ENCODE peak calls at places on chromosomes 7 and 10, in seven cellular contexts. One of them, this sample, is unnamed. For H4K20me1, the result is how much of the 10 kb centered on the place peaks cover.

GRCh38 chr10:126519992-126520391 is 131.7 kb upstream of the ADAM12 start:
- DNase-seq in SK-N-SH: no peak
- DNase-seq in fibroblast of lung: no peak
- DNase-seq in mammary epithelial cell: no peak
- DNase-seq in H9: peak
- DNase-seq in Karpas-422: no peak
- DNase-seq in astrocyte: no peak
- DNase-seq in this sample: no peak

GRCh38 chr10:89163265-89163995 is 43.7 kb downstream of the CH25H start:
- DNase-seq in SK-N-SH: no peak
- DNase-seq in fibroblast of lung: no peak
- DNase-seq in mammary epithelial cell: peak
- DNase-seq in H9: no peak
- DNase-seq in Karpas-422: no peak
- DNase-seq in astrocyte: no peak
- DNase-seq in this sample: no peak

GRCh38 chr7:22654836-22655235 is 72.2 kb upstream of the IL6 start:
- DNase-seq in SK-N-SH: no peak
- DNase-seq in fibroblast of lung: no peak
- DNase-seq in mammary epithelial cell: no peak
- DNase-seq in H9: no peak
- DNase-seq in Karpas-422: no peak
- DNase-seq in astrocyte: no peak
- DNase-seq in this sample: no peak

GRCh38 chr10:71831646-71832552 is 19.2 kb downstream of the PSAP start:
- DNase-seq in SK-N-SH: no peak
- DNase-seq in fibroblast of lung: peak
- DNase-seq in mammary epithelial cell: peak
- DNase-seq in H9: no peak
- DNase-seq in Karpas-422: no peak
- DNase-seq in astrocyte: peak
- DNase-seq in this sample: no peak

GRCh38 chr10:28253174-28253783 is 49.6 kb downstream of the MPP7 start:
- DNase-seq in SK-N-SH: no peak
- DNase-seq in fibroblast of lung: peak
- DNase-seq in mammary epithelial cell: no peak
- DNase-seq in H9: no peak
- DNase-seq in Karpas-422: no peak
- DNase-seq in astrocyte: no peak
- DNase-seq in this sample: no peak

GRCh38 chr10:133151528-133151927 is 8.5 kb upstream of the KNDC1 start:
- DNase-seq in SK-N-SH: no peak
- DNase-seq in fibroblast of lung: no peak
- DNase-seq in mammary epithelial cell: no peak
- DNase-seq in H9: peak
- DNase-seq in Karpas-422: no peak
- DNase-seq in astrocyte: no peak
- DNase-seq in this sample: no peak

GRCh38 chr10:29784175-29784773 is 149.5 kb upstream of the SVIL start:
- DNase-seq in SK-N-SH: no peak
- DNase-seq in fibroblast of lung: peak
- DNase-seq in mammary epithelial cell: peak
- DNase-seq in H9: peak
- DNase-seq in Karpas-422: no peak
- DNase-seq in astrocyte: peak
- DNase-seq in this sample: peak

GRCh38 chr10:97412891-97413304 is 11.8 kb upstream of the RRP12 start:
- DNase-seq in SK-N-SH: no peak
- DNase-seq in fibroblast of lung: peak
- DNase-seq in mammary epithelial cell: peak
- DNase-seq in H9: no peak
- DNase-seq in Karpas-422: no peak
- DNase-seq in astrocyte: no peak
- DNase-seq in this sample: peak

GRCh38 chr7:101077303-101078086 is 7.8 kb upstream of the TRIM56 start:
- DNase-seq in SK-N-SH: peak
- DNase-seq in fibroblast of lung: peak
- DNase-seq in mammary epithelial cell: peak
- DNase-seq in H9: peak
- DNase-seq in Karpas-422: peak
- DNase-seq in astrocyte: peak
- DNase-seq in this sample: peak

GRCh38 chr7:128781126-128781525 is 5.5 kb upstream of the OPN1SW start:
- DNase-seq in SK-N-SH: no peak
- DNase-seq in fibroblast of lung: peak
- DNase-seq in mammary epithelial cell: no peak
- DNase-seq in H9: no peak
- DNase-seq in Karpas-422: no peak
- DNase-seq in astrocyte: peak
- DNase-seq in this sample: no peak

GRCh38 chr10:72331575-72332422 is 22.9 kb downstream of the DNAJB12 start:
- DNase-seq in SK-N-SH: peak
- DNase-seq in fibroblast of lung: peak
- DNase-seq in mammary epithelial cell: peak
- DNase-seq in H9: peak
- DNase-seq in Karpas-422: peak
- DNase-seq in astrocyte: peak
- DNase-seq in this sample: peak

GRCh38 chr7:7157887-7158271 is 24.5 kb upstream of the C1GALT1 start:
- DNase-seq in SK-N-SH: no peak
- DNase-seq in fibroblast of lung: peak
- DNase-seq in mammary epithelial cell: peak
- DNase-seq in H9: no peak
- DNase-seq in Karpas-422: peak
- DNase-seq in astrocyte: peak
- DNase-seq in this sample: no peak

GRCh38 chr10:59155556-59155955 is 20.9 kb upstream of the PHYHIPL start:
- DNase-seq in SK-N-SH: no peak
- DNase-seq in fibroblast of lung: no peak
- DNase-seq in mammary epithelial cell: no peak
- DNase-seq in H9: no peak
- DNase-seq in Karpas-422: no peak
- DNase-seq in astrocyte: no peak
- DNase-seq in this sample: no peak

GRCh38 chr10:62830577-62831122 is 14.5 kb upstream of the EGR2 start:
- DNase-seq in SK-N-SH: no peak
- DNase-seq in fibroblast of lung: peak
- DNase-seq in mammary epithelial cell: no peak
- DNase-seq in H9: no peak
- DNase-seq in Karpas-422: no peak
- DNase-seq in astrocyte: no peak
- DNase-seq in this sample: no peak

GRCh38 chr7:150738092-150739044 is 1.1 kb downstream of the GIMAP5 start:
- DNase-seq in SK-N-SH: no peak
- DNase-seq in fibroblast of lung: peak
- DNase-seq in mammary epithelial cell: peak
- DNase-seq in H9: no peak
- DNase-seq in Karpas-422: no peak
- DNase-seq in astrocyte: no peak
- DNase-seq in this sample: peak

GRCh38 chr7:3918576-3918975 is 617.5 kb downstream of the SDK1 start:
- DNase-seq in SK-N-SH: no peak
- DNase-seq in fibroblast of lung: no peak
- DNase-seq in mammary epithelial cell: no peak
- DNase-seq in H9: no peak
- DNase-seq in Karpas-422: no peak
- DNase-seq in astrocyte: no peak
- DNase-seq in this sample: no peak

GRCh38 chr7:150955519-150956394 is 22.4 kb downstream of the KCNH2 start:
- DNase-seq in SK-N-SH: peak
- DNase-seq in fibroblast of lung: peak
- DNase-seq in mammary epithelial cell: no peak
- DNase-seq in H9: no peak
- DNase-seq in Karpas-422: no peak
- DNase-seq in astrocyte: peak
- DNase-seq in this sample: no peak

GRCh38 chr7:102439963-102440795 is 6.8 kb downstream of the ORAI2 start:
- DNase-seq in SK-N-SH: peak
- DNase-seq in fibroblast of lung: peak
- DNase-seq in mammary epithelial cell: peak
- DNase-seq in H9: peak
- DNase-seq in Karpas-422: no peak
- DNase-seq in astrocyte: peak
- DNase-seq in this sample: no peak

GRCh38 chr7:74482629-74483401 is 29.1 kb downstream of the GTF2IRD1 start:
- DNase-seq in SK-N-SH: no peak
- DNase-seq in fibroblast of lung: peak
- DNase-seq in mammary epithelial cell: peak
- DNase-seq in H9: no peak
- DNase-seq in Karpas-422: no peak
- DNase-seq in astrocyte: peak
- DNase-seq in this sample: no peak

GRCh38 chr7:134477954-134478353 is 19.1 kb upstream of the AKR1B1 start:
- DNase-seq in SK-N-SH: no peak
- DNase-seq in fibroblast of lung: peak
- DNase-seq in mammary epithelial cell: no peak
- DNase-seq in H9: no peak
- DNase-seq in Karpas-422: no peak
- DNase-seq in astrocyte: peak
- DNase-seq in this sample: no peak

GRCh38 chr10:11454160-11454559 is 157.3 kb downstream of the USP6NL start:
- DNase-seq in SK-N-SH: no peak
- DNase-seq in fibroblast of lung: no peak
- DNase-seq in mammary epithelial cell: no peak
- DNase-seq in H9: peak
- DNase-seq in Karpas-422: no peak
- DNase-seq in astrocyte: no peak
- DNase-seq in this sample: no peak

GRCh38 chr7:155810607-155811559 is 1.4 kb downstream of the SHH start:
- DNase-seq in SK-N-SH: no peak
- DNase-seq in fibroblast of lung: no peak
- DNase-seq in mammary epithelial cell: no peak
- DNase-seq in H9: no peak
- DNase-seq in Karpas-422: no peak
- DNase-seq in astrocyte: no peak
- DNase-seq in this sample: no peak

GRCh38 chr7:5491251-5492044 is 67.8 kb upstream of the TNRC18 start:
- DNase-seq in SK-N-SH: peak
- DNase-seq in fibroblast of lung: no peak
- DNase-seq in mammary epithelial cell: no peak
- DNase-seq in H9: no peak
- DNase-seq in Karpas-422: no peak
- DNase-seq in astrocyte: no peak
- DNase-seq in this sample: no peak
- H3K9ac ChIP-seq in SK-N-SH: no peak
- H3K9ac ChIP-seq in fibroblast of lung: no peak
- H3K9ac ChIP-seq in mammary epithelial cell: no peak
- H3K9ac ChIP-seq in H9: no peak
- H3K9ac ChIP-seq in Karpas-422: no peak
- H3K9ac ChIP-seq in astrocyte: no peak
- H3K9ac ChIP-seq in this sample: no peak

GRCh38 chr10:124928545-124928944 is 13.4 kb upstream of the ZRANB1 start:
- DNase-seq in SK-N-SH: no peak
- DNase-seq in fibroblast of lung: no peak
- DNase-seq in mammary epithelial cell: no peak
- DNase-seq in H9: no peak
- DNase-seq in Karpas-422: no peak
- DNase-seq in astrocyte: no peak
- DNase-seq in this sample: no peak
- H4K20me1 ChIP-seq in SK-N-SH: half or more
- H4K20me1 ChIP-seq in fibroblast of lung: under half
- H4K20me1 ChIP-seq in mammary epithelial cell: under half
- H4K20me1 ChIP-seq in H9: under half
- H4K20me1 ChIP-seq in Karpas-422: under half
- H4K20me1 ChIP-seq in astrocyte: half or more
- H4K20me1 ChIP-seq in this sample: under half

GRCh38 chr7:88759956-88760515 is 536 bp downstream of the ZNF804B start:
- DNase-seq in SK-N-SH: no peak
- DNase-seq in fibroblast of lung: no peak
- DNase-seq in mammary epithelial cell: no peak
- DNase-seq in H9: no peak
- DNase-seq in Karpas-422: no peak
- DNase-seq in astrocyte: no peak
- DNase-seq in this sample: no peak
- H3K9ac ChIP-seq in SK-N-SH: no peak
- H3K9ac ChIP-seq in fibroblast of lung: no peak
- H3K9ac ChIP-seq in mammary epithelial cell: no peak
- H3K9ac ChIP-seq in H9: no peak
- H3K9ac ChIP-seq in Karpas-422: no peak
- H3K9ac ChIP-seq in astrocyte: no peak
- H3K9ac ChIP-seq in this sample: no peak

GRCh38 chr10:79088176-79088575 is 19.4 kb downstream of the ZMIZ1 start:
- DNase-seq in SK-N-SH: no peak
- DNase-seq in fibroblast of lung: no peak
- DNase-seq in mammary epithelial cell: peak
- DNase-seq in H9: no peak
- DNase-seq in Karpas-422: no peak
- DNase-seq in astrocyte: no peak
- DNase-seq in this sample: no peak
- H4K20me1 ChIP-seq in SK-N-SH: half or more
- H4K20me1 ChIP-seq in fibroblast of lung: under half
- H4K20me1 ChIP-seq in mammary epithelial cell: under half
- H4K20me1 ChIP-seq in H9: under half
- H4K20me1 ChIP-seq in Karpas-422: under half
- H4K20me1 ChIP-seq in astrocyte: half or more
- H4K20me1 ChIP-seq in this sample: under half

This sample was measured in keratinocyte.